ENCODE peak calls at places on chromosome 1, in six cellular contexts. One of them, this sample, is unnamed.
A peak's percentile ranks its signal among the peaks of the same experiment; 100 is the strongest.

GRCh38 chr1:53362851-53363642 is 35.2 kb upstream of the LRP8 start:
- DNase-seq in skeletal muscle cell: no peak
- DNase-seq in endothelial cell of umbilical vein: no peak
- DNase-seq in breast epithelium: peak; percentile 37
- DNase-seq in AG04449: no peak
- DNase-seq in Calu3: no peak
- DNase-seq in this sample: no peak

GRCh38 chr1:150386546-150387080 is 22.7 kb downstream of the RPRD2 start:
- DNase-seq in breast epithelium: no peak
- DNase-seq in endothelial cell of umbilical vein: no peak
- DNase-seq in Calu3: no peak
- DNase-seq in AG04449: no peak
- DNase-seq in skeletal muscle cell: no peak
- DNase-seq in this sample: no peak

GRCh38 chr1:37078866-37079265 is 44.6 kb upstream of the GRIK3 start:
- DNase-seq in Calu3: no peak
- DNase-seq in skeletal muscle cell: no peak
- DNase-seq in breast epithelium: no peak
- DNase-seq in AG04449: no peak
- DNase-seq in endothelial cell of umbilical vein: no peak
- DNase-seq in this sample: no peak

GRCh38 chr1:230271396-230272035 is 154.6 kb downstream of the PGBD5 start:
- DNase-seq in endothelial cell of umbilical vein: no peak
- DNase-seq in AG04449: no peak
- DNase-seq in Calu3: no peak
- DNase-seq in skeletal muscle cell: no peak
- DNase-seq in breast epithelium: peak; percentile 22
- DNase-seq in this sample: no peak

GRCh38 chr1:228008391-228009115 is 1.8 kb downstream of the WNT3A start:
- DNase-seq in AG04449: no peak
- DNase-seq in breast epithelium: peak; percentile 9
- DNase-seq in skeletal muscle cell: no peak
- DNase-seq in Calu3: no peak
- DNase-seq in endothelial cell of umbilical vein: no peak
- DNase-seq in this sample: no peak

GRCh38 chr1:153534933-153535663 is 693 bp downstream of the S100A6 start:
- DNase-seq in AG04449: no peak
- DNase-seq in endothelial cell of umbilical vein: peak; percentile 42
- DNase-seq in breast epithelium: peak; percentile 63
- DNase-seq in Calu3: peak; percentile 71
- DNase-seq in skeletal muscle cell: no peak
- DNase-seq in this sample: peak; percentile 47

GRCh38 chr1:163661386-163661785 is 339.6 kb downstream of the NUF2 start:
- DNase-seq in breast epithelium: no peak
- DNase-seq in skeletal muscle cell: no peak
- DNase-seq in Calu3: no peak
- DNase-seq in endothelial cell of umbilical vein: no peak
- DNase-seq in AG04449: no peak
- DNase-seq in this sample: no peak

GRCh38 chr1:1208713-1209433 is 2.5 kb upstream of the TNFRSF18 start:
- DNase-seq in AG04449: no peak
- DNase-seq in breast epithelium: no peak
- DNase-seq in endothelial cell of umbilical vein: no peak
- DNase-seq in skeletal muscle cell: peak; percentile 39
- DNase-seq in Calu3: no peak
- DNase-seq in this sample: no peak

GRCh38 chr1:226220473-226221189 is 2.8 kb upstream of the MIXL1 start:
- DNase-seq in AG04449: no peak
- DNase-seq in endothelial cell of umbilical vein: no peak
- DNase-seq in Calu3: no peak
- DNase-seq in skeletal muscle cell: no peak
- DNase-seq in breast epithelium: no peak
- DNase-seq in this sample: no peak

GRCh38 chr1:232676307-232676706 is 46.4 kb upstream of the SIPA1L2 start:
- DNase-seq in endothelial cell of umbilical vein: no peak
- DNase-seq in Calu3: no peak
- DNase-seq in breast epithelium: no peak
- DNase-seq in AG04449: no peak
- DNase-seq in skeletal muscle cell: no peak
- DNase-seq in this sample: no peak

GRCh38 chr1:21532496-21532895 is 23.3 kb downstream of the ALPL start:
- DNase-seq in skeletal muscle cell: no peak
- DNase-seq in Calu3: no peak
- DNase-seq in AG04449: no peak
- DNase-seq in endothelial cell of umbilical vein: no peak
- DNase-seq in breast epithelium: no peak
- DNase-seq in this sample: no peak